ENCODE peak calls at places on chromosomes 2 and 18, in nine cellular contexts. One of them, this sample, is unnamed.

GRCh38 chr2:166365803-166366420 is 9.8 kb downstream of the SCN9A start:
- DNase-seq in GM03348: no peak
- DNase-seq in GM12878: no peak
- DNase-seq in AG09309: no peak
- DNase-seq in DMS 273 treated with DMSO at 0.1 percent for 48 hours: no peak
- DNase-seq in HCT116: no peak
- DNase-seq in naive thymus-derived CD8-positive, alpha-beta T cell: no peak
- DNase-seq in EH: peak; percentile 29
- DNase-seq in hippocampal formation: no peak
- DNase-seq in this sample: no peak

GRCh38 chr2:61707984-61708852 is 145.6 kb downstream of the FAM161A start:
- DNase-seq in DMS 273 treated with DMSO at 0.1 percent for 48 hours: no peak
- DNase-seq in AG09309: no peak
- DNase-seq in hippocampal formation: no peak
- DNase-seq in EH: peak; percentile 45
- DNase-seq in GM12878: peak; percentile 92
- DNase-seq in GM03348: no peak
- DNase-seq in HCT116: no peak
- DNase-seq in naive thymus-derived CD8-positive, alpha-beta T cell: no peak
- DNase-seq in this sample: no peak

GRCh38 chr2:38671303-38671702 is 5.4 kb downstream of the GALM start:
- DNase-seq in HCT116: no peak
- DNase-seq in GM03348: no peak
- DNase-seq in naive thymus-derived CD8-positive, alpha-beta T cell: no peak
- DNase-seq in EH: no peak
- DNase-seq in hippocampal formation: no peak
- DNase-seq in AG09309: no peak
- DNase-seq in DMS 273 treated with DMSO at 0.1 percent for 48 hours: no peak
- DNase-seq in GM12878: no peak
- DNase-seq in this sample: no peak

GRCh38 chr18:25561923-25562322 is 210.0 kb upstream of the ZNF521 start:
- DNase-seq in naive thymus-derived CD8-positive, alpha-beta T cell: no peak
- DNase-seq in GM12878: no peak
- DNase-seq in EH: peak; percentile 37
- DNase-seq in hippocampal formation: no peak
- DNase-seq in AG09309: no peak
- DNase-seq in HCT116: no peak
- DNase-seq in GM03348: peak; percentile 45
- DNase-seq in DMS 273 treated with DMSO at 0.1 percent for 48 hours: no peak
- DNase-seq in this sample: no peak

GRCh38 chr18:68781224-68781623 is 16.7 kb upstream of the CCDC102B start:
- DNase-seq in GM03348: no peak
- DNase-seq in HCT116: no peak
- DNase-seq in GM12878: no peak
- DNase-seq in AG09309: no peak
- DNase-seq in hippocampal formation: no peak
- DNase-seq in naive thymus-derived CD8-positive, alpha-beta T cell: no peak
- DNase-seq in DMS 273 treated with DMSO at 0.1 percent for 48 hours: no peak
- DNase-seq in EH: no peak
- DNase-seq in this sample: no peak

GRCh38 chr18:33560686-33561370 is 17.2 kb upstream of the ASXL3 start:
- DNase-seq in DMS 273 treated with DMSO at 0.1 percent for 48 hours: no peak
- DNase-seq in HCT116: no peak
- DNase-seq in GM03348: peak; percentile 15
- DNase-seq in hippocampal formation: no peak
- DNase-seq in EH: no peak
- DNase-seq in GM12878: peak; percentile 11
- DNase-seq in AG09309: no peak
- DNase-seq in naive thymus-derived CD8-positive, alpha-beta T cell: no peak
- DNase-seq in this sample: no peak

GRCh38 chr2:100470898-100471514 is 724 bp downstream of the NMS start:
- DNase-seq in EH: peak; percentile 41
- DNase-seq in DMS 273 treated with DMSO at 0.1 percent for 48 hours: no peak
- DNase-seq in GM03348: peak; percentile 35
- DNase-seq in naive thymus-derived CD8-positive, alpha-beta T cell: no peak
- DNase-seq in GM12878: no peak
- DNase-seq in HCT116: no peak
- DNase-seq in hippocampal formation: no peak
- DNase-seq in AG09309: no peak
- DNase-seq in this sample: no peak

GRCh38 chr2:33620-34019 is 12.7 kb downstream of the FAM110C start:
- DNase-seq in EH: no peak
- DNase-seq in hippocampal formation: no peak
- DNase-seq in naive thymus-derived CD8-positive, alpha-beta T cell: no peak
- DNase-seq in AG09309: no peak
- DNase-seq in GM12878: no peak
- DNase-seq in GM03348: no peak
- DNase-seq in HCT116: peak; percentile 79
- DNase-seq in DMS 273 treated with DMSO at 0.1 percent for 48 hours: no peak
- DNase-seq in this sample: no peak

GRCh38 chr2:33240178-33240577 is 236.3 kb upstream of the RASGRP3 start:
- DNase-seq in EH: peak; percentile 54
- DNase-seq in naive thymus-derived CD8-positive, alpha-beta T cell: no peak
- DNase-seq in AG09309: no peak
- DNase-seq in GM03348: no peak
- DNase-seq in DMS 273 treated with DMSO at 0.1 percent for 48 hours: no peak
- DNase-seq in HCT116: no peak
- DNase-seq in GM12878: no peak
- DNase-seq in hippocampal formation: no peak
- DNase-seq in this sample: no peak

GRCh38 chr2:2492800-2493199 is 161.7 kb upstream of the MYT1L start:
- DNase-seq in GM03348: no peak
- DNase-seq in HCT116: no peak
- DNase-seq in naive thymus-derived CD8-positive, alpha-beta T cell: no peak
- DNase-seq in DMS 273 treated with DMSO at 0.1 percent for 48 hours: no peak
- DNase-seq in hippocampal formation: no peak
- DNase-seq in GM12878: no peak
- DNase-seq in AG09309: no peak
- DNase-seq in EH: no peak
- DNase-seq in this sample: no peak

GRCh38 chr2:190533968-190534309 is 583 bp downstream of the NEMP2 start:
- DNase-seq in naive thymus-derived CD8-positive, alpha-beta T cell: peak; percentile 37
- DNase-seq in EH: no peak
- DNase-seq in AG09309: no peak
- DNase-seq in GM03348: no peak
- DNase-seq in DMS 273 treated with DMSO at 0.1 percent for 48 hours: no peak
- DNase-seq in GM12878: no peak
- DNase-seq in HCT116: no peak
- DNase-seq in hippocampal formation: no peak
- DNase-seq in this sample: no peak

GRCh38 chr2:111708478-111708877 is 175.5 kb downstream of the ANAPC1 start:
- DNase-seq in EH: no peak
- DNase-seq in GM12878: no peak
- DNase-seq in DMS 273 treated with DMSO at 0.1 percent for 48 hours: no peak
- DNase-seq in HCT116: no peak
- DNase-seq in hippocampal formation: no peak
- DNase-seq in naive thymus-derived CD8-positive, alpha-beta T cell: no peak
- DNase-seq in GM03348: no peak
- DNase-seq in AG09309: no peak
- DNase-seq in this sample: no peak

GRCh38 chr2:232030229-232030628 is 68.7 kb downstream of the DIS3L2 start:
- DNase-seq in AG09309: no peak
- DNase-seq in naive thymus-derived CD8-positive, alpha-beta T cell: no peak
- DNase-seq in EH: no peak
- DNase-seq in DMS 273 treated with DMSO at 0.1 percent for 48 hours: no peak
- DNase-seq in GM12878: no peak
- DNase-seq in HCT116: no peak
- DNase-seq in GM03348: no peak
- DNase-seq in hippocampal formation: no peak
- DNase-seq in this sample: no peak

GRCh38 chr2:25606892-25607291 is 66.5 kb downstream of the DTNB start:
- DNase-seq in naive thymus-derived CD8-positive, alpha-beta T cell: no peak
- DNase-seq in GM03348: peak; percentile 46
- DNase-seq in HCT116: no peak
- DNase-seq in hippocampal formation: peak; percentile 77
- DNase-seq in DMS 273 treated with DMSO at 0.1 percent for 48 hours: no peak
- DNase-seq in GM12878: no peak
- DNase-seq in AG09309: no peak
- DNase-seq in EH: peak; percentile 57
- DNase-seq in this sample: no peak

GRCh38 chr2:44016282-44016681 is 20.5 kb upstream of the LRPPRC start:
- DNase-seq in HCT116: no peak
- DNase-seq in EH: peak; percentile 59
- DNase-seq in AG09309: no peak
- DNase-seq in hippocampal formation: no peak
- DNase-seq in naive thymus-derived CD8-positive, alpha-beta T cell: no peak
- DNase-seq in DMS 273 treated with DMSO at 0.1 percent for 48 hours: no peak
- DNase-seq in GM03348: peak; percentile 50
- DNase-seq in GM12878: no peak
- DNase-seq in this sample: no peak

GRCh38 chr2:233919938-233920337 is 2.8 kb downstream of the TRPM8 start:
- DNase-seq in AG09309: no peak
- DNase-seq in hippocampal formation: no peak
- DNase-seq in EH: peak; percentile 51
- DNase-seq in DMS 273 treated with DMSO at 0.1 percent for 48 hours: no peak
- DNase-seq in HCT116: no peak
- DNase-seq in GM12878: no peak
- DNase-seq in GM03348: no peak
- DNase-seq in naive thymus-derived CD8-positive, alpha-beta T cell: no peak
- DNase-seq in this sample: no peak

GRCh38 chr18:70295192-70295522 is 6.3 kb downstream of the SOCS6 start:
- DNase-seq in DMS 273 treated with DMSO at 0.1 percent for 48 hours: no peak
- DNase-seq in hippocampal formation: no peak
- DNase-seq in EH: no peak
- DNase-seq in GM12878: no peak
- DNase-seq in naive thymus-derived CD8-positive, alpha-beta T cell: no peak
- DNase-seq in HCT116: no peak
- DNase-seq in GM03348: no peak
- DNase-seq in AG09309: no peak
- DNase-seq in this sample: no peak

GRCh38 chr18:56112013-56112749 is 524.2 kb upstream of the TCF4 start:
- DNase-seq in EH: peak; percentile 66
- DNase-seq in AG09309: peak; percentile 21
- DNase-seq in naive thymus-derived CD8-positive, alpha-beta T cell: no peak
- DNase-seq in DMS 273 treated with DMSO at 0.1 percent for 48 hours: no peak
- DNase-seq in HCT116: no peak
- DNase-seq in hippocampal formation: no peak
- DNase-seq in GM03348: no peak
- DNase-seq in GM12878: peak; percentile 45
- DNase-seq in this sample: no peak

GRCh38 chr2:50535256-50535655 is 496.7 kb downstream of the NRXN1 start:
- DNase-seq in GM12878: no peak
- DNase-seq in EH: no peak
- DNase-seq in GM03348: no peak
- DNase-seq in AG09309: no peak
- DNase-seq in naive thymus-derived CD8-positive, alpha-beta T cell: no peak
- DNase-seq in HCT116: no peak
- DNase-seq in DMS 273 treated with DMSO at 0.1 percent for 48 hours: peak; percentile 77
- DNase-seq in hippocampal formation: no peak
- DNase-seq in this sample: no peak

GRCh38 chr2:181235683-181236459 is 221.3 kb upstream of the ITGA4 start:
- DNase-seq in DMS 273 treated with DMSO at 0.1 percent for 48 hours: no peak
- DNase-seq in GM03348: no peak
- DNase-seq in HCT116: no peak
- DNase-seq in AG09309: no peak
- DNase-seq in hippocampal formation: no peak
- DNase-seq in naive thymus-derived CD8-positive, alpha-beta T cell: no peak
- DNase-seq in EH: no peak
- DNase-seq in GM12878: peak; percentile 82
- DNase-seq in this sample: no peak

GRCh38 chr2:39530423-39530866 is 93.4 kb upstream of the MAP4K3 start:
- DNase-seq in GM12878: no peak
- DNase-seq in naive thymus-derived CD8-positive, alpha-beta T cell: no peak
- DNase-seq in GM03348: peak; percentile 65
- DNase-seq in DMS 273 treated with DMSO at 0.1 percent for 48 hours: no peak
- DNase-seq in AG09309: peak; percentile 66
- DNase-seq in HCT116: no peak
- DNase-seq in EH: peak; percentile 82
- DNase-seq in hippocampal formation: no peak
- DNase-seq in this sample: no peak